ENCODE peak calls at places on chromosomes 4 and X, in ten cellular contexts. One of them, this sample, is unnamed.

GRCh38 chr4:183987529-183987946 is 82.4 kb downstream of the STOX2 start:
- DNase-seq in RWPE2: peak; percentile 95
- DNase-seq in activated naive CD8-positive, alpha-beta T cell treated with anti-CD3 and anti-CD28 coated beads, Interleukin-2, amount 50 U/mL, for 24 hours: no peak
- DNase-seq in Ammon's horn: peak; percentile 85
- DNase-seq in activated CD4-positive, alpha-beta T cell treated with anti-CD3 and anti-CD28 coated beads for 48 hours: no peak
- DNase-seq in anterior cingulate cortex: peak; percentile 79
- DNase-seq in GM23338: peak; percentile 39
- DNase-seq in cardiac muscle cell: peak; percentile 89
- DNase-seq in GM12878: no peak
- DNase-seq in RWPE1: peak; percentile 89
- DNase-seq in this sample: peak; percentile 81

GRCh38 chr4:41661447-41662076 is 87.0 kb downstream of the PHOX2B start:
- DNase-seq in GM23338: peak; percentile 60
- DNase-seq in activated naive CD8-positive, alpha-beta T cell treated with anti-CD3 and anti-CD28 coated beads, Interleukin-2, amount 50 U/mL, for 24 hours: peak; percentile 42
- DNase-seq in RWPE2: no peak
- DNase-seq in anterior cingulate cortex: peak; percentile 21
- DNase-seq in RWPE1: peak; percentile 60
- DNase-seq in activated CD4-positive, alpha-beta T cell treated with anti-CD3 and anti-CD28 coated beads for 48 hours: peak; percentile 62
- DNase-seq in GM12878: no peak
- DNase-seq in Ammon's horn: peak; percentile 74
- DNase-seq in cardiac muscle cell: peak; percentile 70
- DNase-seq in this sample: peak; percentile 67

GRCh38 chr4:954211-955020 is 19.0 kb downstream of the DGKQ start:
- DNase-seq in GM12878: no peak
- DNase-seq in GM23338: no peak
- DNase-seq in RWPE1: no peak
- DNase-seq in cardiac muscle cell: no peak
- DNase-seq in activated CD4-positive, alpha-beta T cell treated with anti-CD3 and anti-CD28 coated beads for 48 hours: no peak
- DNase-seq in anterior cingulate cortex: no peak
- DNase-seq in RWPE2: no peak
- DNase-seq in Ammon's horn: no peak
- DNase-seq in activated naive CD8-positive, alpha-beta T cell treated with anti-CD3 and anti-CD28 coated beads, Interleukin-2, amount 50 U/mL, for 24 hours: no peak
- DNase-seq in this sample: no peak

GRCh38 chr4:126526335-126526734 is 1106.4 kb upstream of the INTU start:
- DNase-seq in GM23338: no peak
- DNase-seq in cardiac muscle cell: no peak
- DNase-seq in Ammon's horn: no peak
- DNase-seq in RWPE2: no peak
- DNase-seq in activated CD4-positive, alpha-beta T cell treated with anti-CD3 and anti-CD28 coated beads for 48 hours: no peak
- DNase-seq in RWPE1: no peak
- DNase-seq in activated naive CD8-positive, alpha-beta T cell treated with anti-CD3 and anti-CD28 coated beads, Interleukin-2, amount 50 U/mL, for 24 hours: no peak
- DNase-seq in GM12878: no peak
- DNase-seq in anterior cingulate cortex: no peak
- DNase-seq in this sample: no peak

GRCh38 chr4:57342406-57342805 is 232.2 kb upstream of the IGFBP7 start:
- DNase-seq in Ammon's horn: no peak
- DNase-seq in anterior cingulate cortex: no peak
- DNase-seq in cardiac muscle cell: peak; percentile 3
- DNase-seq in RWPE2: no peak
- DNase-seq in GM23338: no peak
- DNase-seq in activated naive CD8-positive, alpha-beta T cell treated with anti-CD3 and anti-CD28 coated beads, Interleukin-2, amount 50 U/mL, for 24 hours: no peak
- DNase-seq in RWPE1: no peak
- DNase-seq in activated CD4-positive, alpha-beta T cell treated with anti-CD3 and anti-CD28 coated beads for 48 hours: no peak
- DNase-seq in GM12878: no peak
- DNase-seq in this sample: no peak

GRCh38 chrX:48683411-48683982 is at the start of gene WAS:
- DNase-seq in anterior cingulate cortex: no peak
- DNase-seq in RWPE2: no peak
- DNase-seq in cardiac muscle cell: no peak
- DNase-seq in activated CD4-positive, alpha-beta T cell treated with anti-CD3 and anti-CD28 coated beads for 48 hours: peak; percentile 58
- DNase-seq in activated naive CD8-positive, alpha-beta T cell treated with anti-CD3 and anti-CD28 coated beads, Interleukin-2, amount 50 U/mL, for 24 hours: peak; percentile 45
- DNase-seq in Ammon's horn: peak; percentile 31
- DNase-seq in GM12878: peak; percentile 35
- DNase-seq in RWPE1: no peak
- DNase-seq in GM23338: no peak
- DNase-seq in this sample: peak; percentile 52

GRCh38 chr4:173529505-173530325 is at the start of gene HAND2:
- DNase-seq in cardiac muscle cell: peak; percentile 93
- DNase-seq in activated naive CD8-positive, alpha-beta T cell treated with anti-CD3 and anti-CD28 coated beads, Interleukin-2, amount 50 U/mL, for 24 hours: no peak
- DNase-seq in RWPE2: no peak
- DNase-seq in RWPE1: no peak
- DNase-seq in activated CD4-positive, alpha-beta T cell treated with anti-CD3 and anti-CD28 coated beads for 48 hours: no peak
- DNase-seq in GM23338: peak; percentile 69
- DNase-seq in anterior cingulate cortex: no peak
- DNase-seq in Ammon's horn: no peak
- DNase-seq in GM12878: no peak
- DNase-seq in this sample: no peak

GRCh38 chr4:67779631-67780030 is 25.4 kb upstream of the GNRHR start:
- DNase-seq in RWPE1: peak; percentile 68
- DNase-seq in GM12878: no peak
- DNase-seq in RWPE2: no peak
- DNase-seq in activated naive CD8-positive, alpha-beta T cell treated with anti-CD3 and anti-CD28 coated beads, Interleukin-2, amount 50 U/mL, for 24 hours: no peak
- DNase-seq in GM23338: no peak
- DNase-seq in Ammon's horn: no peak
- DNase-seq in anterior cingulate cortex: no peak
- DNase-seq in activated CD4-positive, alpha-beta T cell treated with anti-CD3 and anti-CD28 coated beads for 48 hours: no peak
- DNase-seq in cardiac muscle cell: no peak
- DNase-seq in this sample: peak; percentile 28

GRCh38 chrX:65667157-65667502 is 324 bp upstream of the MSN start:
- DNase-seq in GM12878: no peak
- DNase-seq in cardiac muscle cell: no peak
- DNase-seq in activated naive CD8-positive, alpha-beta T cell treated with anti-CD3 and anti-CD28 coated beads, Interleukin-2, amount 50 U/mL, for 24 hours: no peak
- DNase-seq in RWPE2: no peak
- DNase-seq in anterior cingulate cortex: no peak
- DNase-seq in GM23338: no peak
- DNase-seq in activated CD4-positive, alpha-beta T cell treated with anti-CD3 and anti-CD28 coated beads for 48 hours: no peak
- DNase-seq in RWPE1: no peak
- DNase-seq in Ammon's horn: no peak
- DNase-seq in this sample: no peak

GRCh38 chrX:39414290-39414847 is 613.1 kb downstream of the MID1IP1 start:
- DNase-seq in activated CD4-positive, alpha-beta T cell treated with anti-CD3 and anti-CD28 coated beads for 48 hours: no peak
- DNase-seq in RWPE1: no peak
- DNase-seq in Ammon's horn: no peak
- DNase-seq in activated naive CD8-positive, alpha-beta T cell treated with anti-CD3 and anti-CD28 coated beads, Interleukin-2, amount 50 U/mL, for 24 hours: no peak
- DNase-seq in GM12878: no peak
- DNase-seq in anterior cingulate cortex: no peak
- DNase-seq in RWPE2: no peak
- DNase-seq in GM23338: no peak
- DNase-seq in cardiac muscle cell: no peak
- DNase-seq in this sample: no peak

GRCh38 chr4:158823461-158823873 is 54.6 kb downstream of the FNIP2 start:
- DNase-seq in anterior cingulate cortex: no peak
- DNase-seq in RWPE1: no peak
- DNase-seq in GM12878: no peak
- DNase-seq in GM23338: no peak
- DNase-seq in activated naive CD8-positive, alpha-beta T cell treated with anti-CD3 and anti-CD28 coated beads, Interleukin-2, amount 50 U/mL, for 24 hours: no peak
- DNase-seq in Ammon's horn: no peak
- DNase-seq in RWPE2: no peak
- DNase-seq in cardiac muscle cell: peak; percentile 36
- DNase-seq in activated CD4-positive, alpha-beta T cell treated with anti-CD3 and anti-CD28 coated beads for 48 hours: peak; percentile 36
- DNase-seq in this sample: no peak

GRCh38 chr4:1177274-1178141 is 5.1 kb upstream of the SPON2 start:
- DNase-seq in activated CD4-positive, alpha-beta T cell treated with anti-CD3 and anti-CD28 coated beads for 48 hours: no peak
- DNase-seq in Ammon's horn: no peak
- DNase-seq in GM12878: no peak
- DNase-seq in RWPE2: peak; percentile 49
- DNase-seq in anterior cingulate cortex: no peak
- DNase-seq in cardiac muscle cell: no peak
- DNase-seq in activated naive CD8-positive, alpha-beta T cell treated with anti-CD3 and anti-CD28 coated beads, Interleukin-2, amount 50 U/mL, for 24 hours: peak; percentile 47
- DNase-seq in RWPE1: peak; percentile 51
- DNase-seq in GM23338: no peak
- DNase-seq in this sample: no peak

GRCh38 chr4:8666581-8666980 is 74.0 kb downstream of the CPZ start:
- DNase-seq in anterior cingulate cortex: no peak
- DNase-seq in GM12878: no peak
- DNase-seq in RWPE1: no peak
- DNase-seq in activated naive CD8-positive, alpha-beta T cell treated with anti-CD3 and anti-CD28 coated beads, Interleukin-2, amount 50 U/mL, for 24 hours: no peak
- DNase-seq in activated CD4-positive, alpha-beta T cell treated with anti-CD3 and anti-CD28 coated beads for 48 hours: no peak
- DNase-seq in Ammon's horn: no peak
- DNase-seq in cardiac muscle cell: no peak
- DNase-seq in GM23338: no peak
- DNase-seq in RWPE2: peak; percentile 15
- DNase-seq in this sample: no peak

GRCh38 chr4:687048-687974 is 1.6 kb downstream of the SLC49A3 start:
- DNase-seq in RWPE1: peak; percentile 83
- DNase-seq in GM12878: no peak
- DNase-seq in cardiac muscle cell: peak; percentile 89
- DNase-seq in activated naive CD8-positive, alpha-beta T cell treated with anti-CD3 and anti-CD28 coated beads, Interleukin-2, amount 50 U/mL, for 24 hours: no peak
- DNase-seq in GM23338: no peak
- DNase-seq in anterior cingulate cortex: no peak
- DNase-seq in activated CD4-positive, alpha-beta T cell treated with anti-CD3 and anti-CD28 coated beads for 48 hours: no peak
- DNase-seq in RWPE2: peak; percentile 91
- DNase-seq in Ammon's horn: peak; percentile 48
- DNase-seq in this sample: no peak

GRCh38 chrX:135477576-135477975 is 42.9 kb upstream of the INTS6L start:
- DNase-seq in GM23338: peak; percentile 71
- DNase-seq in GM12878: no peak
- DNase-seq in RWPE1: peak; percentile 37
- DNase-seq in activated CD4-positive, alpha-beta T cell treated with anti-CD3 and anti-CD28 coated beads for 48 hours: peak; percentile 50
- DNase-seq in anterior cingulate cortex: peak; percentile 36
- DNase-seq in activated naive CD8-positive, alpha-beta T cell treated with anti-CD3 and anti-CD28 coated beads, Interleukin-2, amount 50 U/mL, for 24 hours: peak; percentile 20
- DNase-seq in Ammon's horn: peak; percentile 77
- DNase-seq in RWPE2: no peak
- DNase-seq in cardiac muscle cell: peak; percentile 87
- DNase-seq in this sample: peak; percentile 73

GRCh38 chr4:88802585-88803285 is 105.1 kb upstream of the NAP1L5 start:
- DNase-seq in RWPE2: no peak
- DNase-seq in Ammon's horn: no peak
- DNase-seq in activated naive CD8-positive, alpha-beta T cell treated with anti-CD3 and anti-CD28 coated beads, Interleukin-2, amount 50 U/mL, for 24 hours: no peak
- DNase-seq in cardiac muscle cell: no peak
- DNase-seq in anterior cingulate cortex: no peak
- DNase-seq in RWPE1: no peak
- DNase-seq in activated CD4-positive, alpha-beta T cell treated with anti-CD3 and anti-CD28 coated beads for 48 hours: no peak
- DNase-seq in GM12878: no peak
- DNase-seq in GM23338: no peak
- DNase-seq in this sample: no peak